ENCODE peak calls at places on chromosomes 2 and 18, in four cellular contexts. U is NCI-H1105, O is MG63, B is epithelial cell of proximal tubule. L is an unnamed sample.

GRCh38 chr2:77633601-77634000 is 111.4 kb upstream of the LRRTM4 start:
- DNase-seq in U (no peak), O (no peak), B (no peak), L (no peak)

GRCh38 chr2:66233981-66234380 is 200.9 kb upstream of the MEIS1 start:
- DNase-seq in U (no peak), O (no peak), B (no peak), L (no peak)

GRCh38 chr2:98519156-98519555 is 74.5 kb downstream of the INPP4A start:
- DNase-seq in U (no peak), O (no peak), B (no peak), L (no peak)

GRCh38 chr2:231330311-231330710 is 65.2 kb upstream of the B3GNT7 start:
- DNase-seq in U (no peak), O (no peak), B (no peak), L (no peak)

GRCh38 chr2:23285076-23285795 is 99.7 kb upstream of the KLHL29 start:
- DNase-seq in U (no peak), O (no peak), B (no peak), L (no peak)

GRCh38 chr2:219629976-219630695 is 2.7 kb downstream of the SLC4A3 start:
- DNase-seq in U (no peak), O (no peak), B (no peak), L (no peak)

GRCh38 chr18:41532344-41533086 is 422.5 kb upstream of the PIK3C3 start:
- DNase-seq in U (no peak), O (no peak), B (no peak), L (no peak)

GRCh38 chr2:233852056-233852455 is 2.3 kb downstream of the HJURP start:
- DNase-seq in U (no peak), O (no peak), B (no peak), L (no peak)

GRCh38 chr2:235896061-235896460 is 272.1 kb downstream of the GBX2 start:
- DNase-seq in U (no peak), O (no peak), B (no peak), L (no peak)

GRCh38 chr2:68829764-68830163 is 41.4 kb downstream of the BMP10 start:
- DNase-seq in U (no peak), O (no peak), B (no peak), L (no peak)

GRCh38 chr2:36376319-36376765 is 20.8 kb downstream of the CRIM1 start:
- DNase-seq in U (no peak), O (peak), B (no peak), L (no peak)

GRCh38 chr2:39623916-39624315 is 41.8 kb upstream of the TMEM178A start:
- DNase-seq in U (peak), O (no peak), B (no peak), L (no peak)

GRCh38 chr2:69863310-69863709 is 30.4 kb upstream of the SNRNP27 start:
- DNase-seq in U (no peak), O (no peak), B (no peak), L (no peak)

GRCh38 chr18:56815926-56816325 is 164.8 kb downstream of the WDR7 start:
- DNase-seq in U (no peak), O (no peak), B (no peak), L (no peak)

GRCh38 chr2:16507655-16508054 is 158.0 kb downstream of the CYRIA start:
- DNase-seq in U (no peak), O (no peak), B (no peak), L (no peak)

GRCh38 chr2:197322729-197323720 is 12.4 kb upstream of the ANKRD44 start:
- DNase-seq in U (no peak), O (no peak), B (no peak), L (no peak)

GRCh38 chr2:234435836-234436481 is 60.9 kb downstream of the ARL4C start:
- DNase-seq in U (no peak), O (no peak), B (no peak), L (no peak)

L was measured in kidney epithelial cell.